ENCODE peak calls at places on chromosome 4, in six cellular contexts. D is spleen, C is AG04450, W is cardiac muscle cell, Y is HepG2, I is BE2C. R is an unnamed sample.

GRCh38 chr4:2186133-2186864 is 55.6 kb downstream of the HAUS3 start:
- DNase-seq in I (peak), D (no peak), W (peak), Y (peak), C (no peak), R (no peak)

GRCh38 chr4:30768278-30768677 is 48.1 kb downstream of the PCDH7 start:
- DNase-seq in D (no peak), C (no peak), I (no peak), W (no peak), Y (no peak), R (no peak)

GRCh38 chr4:92198711-92199110 is 105.1 kb upstream of the GRID2 start:
- DNase-seq in W (peak), C (peak), Y (no peak), I (no peak), D (no peak), R (no peak)

GRCh38 chr4:37243722-37244582 is 591 bp upstream of the NWD2 start:
- DNase-seq in I (no peak), W (peak), D (no peak), Y (peak), C (no peak), R (peak)

GRCh38 chr4:31455612-31456011 is 735.4 kb downstream of the PCDH7 start:
- DNase-seq in I (no peak), D (no peak), C (no peak), W (no peak), Y (no peak), R (no peak)

GRCh38 chr4:183422962-183423653 is 21.3 kb upstream of the CDKN2AIP start:
- DNase-seq in C (no peak), W (peak), I (no peak), D (no peak), Y (no peak), R (no peak)

GRCh38 chr4:88158360-88159136 is at the start of gene ABCG2:
- DNase-seq in D (peak), Y (peak), W (peak), I (peak), C (peak), R (peak)

GRCh38 chr4:1242506-1243450 is 6.2 kb downstream of the CTBP1 start:
- DNase-seq in D (peak), I (peak), Y (no peak), C (no peak), W (no peak), R (no peak)

GRCh38 chr4:20017439-20017838 is 234.3 kb upstream of the SLIT2 start:
- DNase-seq in C (no peak), D (no peak), Y (no peak), W (no peak), I (no peak), R (no peak)

GRCh38 chr4:3657917-3658913 is 108.0 kb upstream of the ADRA2C start:
- DNase-seq in Y (no peak), W (peak), D (no peak), C (peak), I (peak), R (no peak)

GRCh38 chr4:153603258-153603657 is 80.8 kb upstream of the TLR2 start:
- DNase-seq in Y (no peak), C (no peak), I (no peak), W (no peak), D (no peak), R (no peak)

GRCh38 chr4:11702886-11703555 is 274.3 kb upstream of the HS3ST1 start:
- DNase-seq in D (no peak), C (no peak), W (no peak), I (no peak), Y (no peak), R (no peak)

GRCh38 chr4:96986800-96987199 is 1146.9 kb downstream of the PDHA2 start:
- DNase-seq in C (no peak), W (no peak), I (no peak), D (no peak), Y (no peak), R (no peak)

GRCh38 chr4:38308728-38309315 is 348.6 kb downstream of the PTTG2 start:
- DNase-seq in I (no peak), W (peak), D (no peak), Y (no peak), C (no peak), R (no peak)

GRCh38 chr4:2070421-2071251 is 11.5 kb downstream of the NAT8L start:
- DNase-seq in D (peak), W (no peak), Y (no peak), C (no peak), I (no peak), R (no peak)

GRCh38 chr4:108175966-108176365 is 7.2 kb upstream of the LEF1 start:
- DNase-seq in C (no peak), Y (no peak), W (no peak), D (no peak), I (no peak), R (no peak)

GRCh38 chr4:108180513-108180912 is 11.8 kb upstream of the LEF1 start:
- DNase-seq in C (no peak), I (no peak), D (no peak), W (no peak), Y (no peak), R (no peak)

GRCh38 chr4:108181704-108182103 is 13.0 kb upstream of the LEF1 start:
- DNase-seq in I (no peak), C (no peak), Y (peak), D (no peak), W (no peak), R (no peak)
- TF ChIP-seq CTCF in I (peak), C (no peak), Y (peak), D (no peak), W (no peak), R (peak)

GRCh38 chr4:162957521-162958143 is 209.1 kb downstream of the NAF1 start:
- DNase-seq in I (no peak), D (no peak), W (no peak), C (no peak), Y (no peak), R (no peak)

GRCh38 chr4:162954976-162955375 is 211.7 kb downstream of the NAF1 start:
- DNase-seq in D (no peak), Y (no peak), C (no peak), W (no peak), I (no peak), R (no peak)

GRCh38 chr4:162959056-162959455 is 207.6 kb downstream of the NAF1 start:
- DNase-seq in I (no peak), Y (no peak), D (no peak), W (peak), C (no peak), R (no peak)
- TF ChIP-seq CTCF in I (no peak), Y (peak), D (no peak), W (peak), C (no peak), R (peak)

DNA sequence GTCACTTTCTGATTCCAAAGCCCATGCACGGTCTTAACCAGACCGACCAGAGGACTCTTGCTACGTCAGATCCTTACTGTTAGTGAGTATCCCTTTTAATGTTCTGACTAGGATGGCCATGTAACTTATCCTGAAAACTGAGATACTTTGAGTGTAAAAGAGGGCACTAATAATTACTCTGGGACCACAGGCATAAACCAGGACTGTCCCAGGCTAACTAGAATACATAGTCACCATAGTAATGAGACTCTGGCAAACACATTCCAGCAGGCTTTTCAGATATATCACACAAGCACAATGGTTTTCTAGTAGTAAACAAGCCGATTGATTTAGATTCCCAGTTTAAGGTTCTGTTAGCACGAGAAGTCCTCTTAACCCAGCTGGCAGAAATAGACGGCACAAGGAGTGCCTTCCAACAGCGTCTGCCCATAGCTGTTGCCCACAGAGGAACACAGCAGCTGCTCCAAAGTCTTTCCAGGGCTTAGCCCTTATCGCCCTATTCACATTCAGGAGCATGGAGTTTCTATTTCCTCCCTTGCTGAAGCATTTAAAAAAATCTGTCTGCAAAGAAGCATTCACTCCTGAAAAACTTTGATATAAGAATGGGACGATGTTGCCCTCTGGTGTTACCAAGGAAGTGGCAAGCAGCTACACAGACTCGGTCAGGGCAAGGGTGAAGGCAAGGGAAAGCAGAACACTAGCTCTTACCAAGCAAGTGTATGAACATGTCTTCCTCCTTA is 92.4 kb downstream of the CXCL13 start:
- DNase-seq in I (peak), C (peak), Y (peak), D (no peak), W (peak), R (no peak)
- TF ChIP-seq CTCF in I (peak), C (peak), Y (peak), D (no peak), W (peak), R (no peak)

GRCh38 chr4:100311181-100311580 is 120.9 kb upstream of the DDIT4L start:
- DNase-seq in D (no peak), C (no peak), W (no peak), I (no peak), Y (no peak), R (no peak)
- TF ChIP-seq CTCF in D (no peak), C (peak), W (peak), I (peak), Y (no peak), R (no peak)

DNA sequence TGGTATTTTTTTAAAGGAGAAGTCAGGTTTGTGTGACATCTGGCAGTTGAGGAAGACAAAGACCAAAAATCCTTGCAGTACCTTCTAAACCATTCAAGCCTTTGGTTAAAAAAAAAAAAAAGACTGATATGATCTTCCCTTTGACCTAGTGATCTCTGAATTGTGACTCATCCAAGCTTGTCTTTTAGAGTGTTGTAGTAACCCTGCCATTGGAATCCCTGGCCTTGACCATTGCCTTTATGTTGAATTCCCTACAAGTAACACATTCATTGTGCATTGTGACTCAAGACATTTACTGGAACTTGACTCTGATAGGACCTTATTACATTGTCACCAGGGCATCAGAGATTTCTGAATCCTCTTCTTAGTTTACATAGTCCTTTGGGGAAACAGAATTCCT is 1469.0 kb downstream of the TECRL start:
- DNase-seq in C (no peak), W (no peak), Y (peak), D (no peak), I (no peak), R (no peak)
- TF ChIP-seq CTCF in C (no peak), W (no peak), Y (no peak), D (no peak), I (no peak), R (no peak)

DNA sequence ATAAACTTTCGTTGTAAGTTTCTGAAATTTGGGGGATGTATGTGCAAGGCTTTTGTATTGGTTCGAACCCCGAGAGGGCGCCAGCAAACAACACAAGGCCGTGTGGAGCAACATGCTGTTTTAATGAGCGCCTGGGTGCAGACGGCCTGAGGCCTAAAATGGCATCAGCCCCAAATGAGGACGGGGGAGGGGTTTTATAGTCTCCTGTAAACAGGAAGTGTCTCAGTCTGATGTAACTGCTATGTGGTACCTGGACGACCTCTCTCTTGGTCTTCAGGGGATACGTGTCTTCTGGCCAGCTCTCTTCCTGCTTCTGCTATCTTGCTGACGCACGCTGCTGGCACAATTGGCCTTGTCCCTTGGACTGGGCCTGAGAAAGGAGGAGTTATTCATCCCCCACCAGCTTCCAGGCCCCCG is 1348.0 kb downstream of the ADGRL3 start:
- DNase-seq in W (peak), I (peak), C (no peak), D (no peak), Y (peak), R (no peak)
- TF ChIP-seq CTCF in W (no peak), I (peak), C (no peak), D (no peak), Y (peak), R (no peak)

GRCh38 chr4:144318797-144319196 is 178.3 kb upstream of the GYPA start:
- DNase-seq in D (no peak), W (no peak), C (no peak), I (no peak), Y (no peak), R (no peak)
- TF ChIP-seq CTCF in D (no peak), W (no peak), C (no peak), I (peak), Y (no peak), R (no peak)

DNA sequence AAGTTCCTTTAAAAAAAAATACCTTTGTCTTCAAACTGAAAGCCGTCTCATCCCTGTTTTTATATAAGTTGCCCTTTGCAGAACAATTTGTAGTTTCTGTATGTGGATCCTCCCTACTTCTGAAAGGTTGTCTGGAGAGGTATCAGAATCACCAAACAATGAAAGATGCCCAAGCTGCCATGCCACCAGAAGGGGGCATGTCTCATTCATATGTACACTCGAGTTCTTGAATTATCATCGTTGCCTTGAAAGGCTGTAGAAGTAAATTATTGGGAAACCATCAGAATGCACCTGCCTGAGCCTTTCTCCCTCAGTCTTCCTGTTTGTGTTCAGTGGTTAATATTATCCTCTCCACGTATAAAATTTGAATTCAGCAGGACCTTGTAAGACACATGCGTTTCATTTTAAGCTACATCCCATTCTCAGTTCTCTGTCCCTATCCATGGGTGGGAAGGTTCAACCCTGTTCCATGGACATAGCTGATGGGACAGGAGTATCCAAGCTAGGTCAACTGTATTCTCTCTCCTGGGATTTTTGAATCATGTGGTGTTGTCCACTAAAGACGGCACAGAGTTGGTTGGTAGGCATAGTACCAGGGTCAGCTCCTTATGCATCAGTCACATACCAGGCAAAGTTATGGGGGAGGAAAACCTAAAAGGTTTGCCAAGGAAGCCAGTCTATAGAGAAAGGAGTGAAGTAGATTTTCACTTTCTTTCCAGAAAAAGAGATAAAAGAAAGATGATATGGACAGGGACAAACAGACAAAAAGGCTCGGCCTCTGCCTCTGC is 24.0 kb downstream of the GALNT7 start:
- DNase-seq in Y (no peak), C (no peak), W (no peak), I (no peak), D (no peak), R (no peak)
- TF ChIP-seq CTCF in Y (no peak), C (no peak), W (no peak), I (peak), D (no peak), R (peak)

GRCh38 chr4:15675363-15675762 is 6.3 kb upstream of the FAM200B start:
- DNase-seq in W (no peak), C (no peak), I (no peak), D (no peak), Y (no peak), R (no peak)
- TF ChIP-seq CTCF in W (no peak), C (no peak), I (no peak), D (no peak), Y (no peak), R (no peak)

R was measured in GM13976.